ENCODE peak calls at places on chromosomes 3 and 15, in nine cellular contexts. X, I, W, R, T, C, O, N and E are unnamed samples.

GRCh38 chr15:71588746-71589145 is 221.6 kb upstream of the NR2E3 start:
- DNase-seq in X (peak; percentile 82), I (peak; percentile 74), W (no peak), R (no peak), T (no peak), C (peak; percentile 78), O (no peak), N (no peak), E (no peak)

GRCh38 chr3:183180105-183180763 is 17.7 kb upstream of the LAMP3 start:
- DNase-seq in X (no peak), I (peak; percentile 29), W (no peak), R (peak; percentile 27), T (no peak), C (no peak), O (no peak), N (no peak), E (no peak)

GRCh38 chr15:66912001-66912400 is 153.4 kb upstream of the SMAD3 start:
- DNase-seq in X (no peak), I (no peak), W (no peak), R (no peak), T (no peak), C (no peak), O (no peak), N (no peak), E (no peak)

GRCh38 chr3:134328147-134328591 is 46.1 kb downstream of the AMOTL2 start:
- DNase-seq in X (peak; percentile 97), I (peak; percentile 89), W (no peak), R (no peak), T (no peak), C (peak; percentile 98), O (no peak), N (no peak), E (no peak)

GRCh38 chr15:100694381-100695012 is 92.1 kb downstream of the ASB7 start:
- DNase-seq in X (peak; percentile 88), I (peak; percentile 67), W (peak; percentile 82), R (no peak), T (no peak), C (peak; percentile 80), O (no peak), N (no peak), E (no peak)

GRCh38 chr3:120440001-120440703 is 10.6 kb downstream of the FSTL1 start:
- DNase-seq in X (peak; percentile 73), I (no peak), W (no peak), R (no peak), T (no peak), C (no peak), O (no peak), N (no peak), E (no peak)

GRCh38 chr3:146184616-146185015 is 23.6 kb upstream of the PLOD2 start:
- DNase-seq in X (no peak), I (peak; percentile 18), W (no peak), R (no peak), T (no peak), C (no peak), O (peak; percentile 30), N (no peak), E (no peak)

GRCh38 chr15:84871428-84871985 is 13.0 kb upstream of the SLC28A1 start:
- DNase-seq in X (no peak), I (no peak), W (no peak), R (no peak), T (no peak), C (no peak), O (no peak), N (no peak), E (no peak)

GRCh38 chr3:188861847-188862740 is 309.7 kb upstream of the TPRG1 start:
- DNase-seq in X (peak; percentile 72), I (peak; percentile 50), W (no peak), R (no peak), T (no peak), C (peak; percentile 21), O (peak; percentile 9), N (no peak), E (no peak)

GRCh38 chr3:76134166-76134565 is 348.8 kb upstream of the ZNF717 start:
- DNase-seq in X (peak; percentile 8), I (peak; percentile 16), W (no peak), R (no peak), T (no peak), C (peak; percentile 1), O (no peak), N (no peak), E (no peak)

GRCh38 chr15:98881526-98882517 is 125.8 kb downstream of the PGPEP1L start:
- DNase-seq in X (peak; percentile 60), I (peak; percentile 80), W (no peak), R (no peak), T (no peak), C (no peak), O (peak; percentile 55), N (no peak), E (no peak)

GRCh38 chr3:72263223-72264015 is 478.5 kb upstream of the PROK2 start:
- DNase-seq in X (no peak), I (peak; percentile 18), W (no peak), R (no peak), T (no peak), C (no peak), O (no peak), N (no peak), E (no peak)

DNA sequence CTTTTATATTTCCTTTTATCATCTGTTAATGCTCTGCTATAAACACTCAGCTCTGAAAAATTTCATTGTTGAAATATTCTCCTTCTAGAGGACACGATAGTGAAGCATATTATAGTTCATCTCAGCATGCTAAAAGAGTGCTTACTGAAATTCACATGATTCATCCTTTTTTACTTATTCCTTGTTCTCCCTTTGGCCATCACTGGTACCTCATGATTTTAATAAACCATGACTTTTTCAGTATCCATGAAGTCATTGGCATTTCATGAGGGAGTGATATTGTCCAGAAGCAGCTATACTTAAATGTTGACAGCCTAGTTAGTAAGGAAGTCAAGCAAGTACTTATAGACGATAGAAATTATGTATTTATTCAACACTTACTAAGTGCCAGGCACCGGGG is 112.7 kb downstream of the PROS1 start:
- DNase-seq in X (no peak), I (no peak), W (no peak), R (no peak), T (no peak), C (no peak), O (no peak), N (no peak), E (no peak)
- H3K9me3 ChIP-seq in X (no peaks in the 10 kb centered on the region), I (no peaks in the 10 kb centered on the region), W (no peaks in the 10 kb centered on the region), R (no peaks in the 10 kb centered on the region), T (no peaks in the 10 kb centered on the region), C (no peaks in the 10 kb centered on the region), O (no peaks in the 10 kb centered on the region), N (no peaks in the 10 kb centered on the region), E (no peaks in the 10 kb centered on the region)

GRCh38 chr15:34158355-34158754 is 51.5 kb downstream of the KATNBL1 start:
- DNase-seq in X (no peak), I (no peak), W (no peak), R (no peak), T (no peak), C (no peak), O (no peak), N (no peak), E (no peak)

GRCh38 chr15:34160735-34161134 is 49.2 kb downstream of the KATNBL1 start:
- DNase-seq in X (no peak), I (no peak), W (no peak), R (no peak), T (no peak), C (no peak), O (no peak), N (no peak), E (no peak)

GRCh38 chr15:34155859-34156258 is 54.0 kb downstream of the PGBD4 start:
- DNase-seq in X (no peak), I (no peak), W (no peak), R (no peak), T (no peak), C (no peak), O (no peak), N (no peak), E (no peak)

GRCh38 chr15:34161329-34161953 is 48.5 kb downstream of the KATNBL1 start:
- DNase-seq in X (peak; percentile 3), I (no peak), W (no peak), R (no peak), T (no peak), C (no peak), O (no peak), N (no peak), E (no peak)
- H3K9me3 ChIP-seq in X (peaks cover 12% of the 10 kb centered on the region), I (no peaks in the 10 kb centered on the region), W (no peaks in the 10 kb centered on the region), R (no peaks in the 10 kb centered on the region), T (peaks cover 17% of the 10 kb centered on the region), C (peaks cover 19% of the 10 kb centered on the region), O (peaks cover 2% of the 10 kb centered on the region), N (peaks cover 14% of the 10 kb centered on the region), E (no peaks in the 10 kb centered on the region)

GRCh38 chr15:27598251-27599045 is 500.7 kb downstream of the OCA2 start:
- DNase-seq in X (no peak), I (no peak), W (no peak), R (no peak), T (no peak), C (no peak), O (no peak), N (no peak), E (no peak)

DNA sequence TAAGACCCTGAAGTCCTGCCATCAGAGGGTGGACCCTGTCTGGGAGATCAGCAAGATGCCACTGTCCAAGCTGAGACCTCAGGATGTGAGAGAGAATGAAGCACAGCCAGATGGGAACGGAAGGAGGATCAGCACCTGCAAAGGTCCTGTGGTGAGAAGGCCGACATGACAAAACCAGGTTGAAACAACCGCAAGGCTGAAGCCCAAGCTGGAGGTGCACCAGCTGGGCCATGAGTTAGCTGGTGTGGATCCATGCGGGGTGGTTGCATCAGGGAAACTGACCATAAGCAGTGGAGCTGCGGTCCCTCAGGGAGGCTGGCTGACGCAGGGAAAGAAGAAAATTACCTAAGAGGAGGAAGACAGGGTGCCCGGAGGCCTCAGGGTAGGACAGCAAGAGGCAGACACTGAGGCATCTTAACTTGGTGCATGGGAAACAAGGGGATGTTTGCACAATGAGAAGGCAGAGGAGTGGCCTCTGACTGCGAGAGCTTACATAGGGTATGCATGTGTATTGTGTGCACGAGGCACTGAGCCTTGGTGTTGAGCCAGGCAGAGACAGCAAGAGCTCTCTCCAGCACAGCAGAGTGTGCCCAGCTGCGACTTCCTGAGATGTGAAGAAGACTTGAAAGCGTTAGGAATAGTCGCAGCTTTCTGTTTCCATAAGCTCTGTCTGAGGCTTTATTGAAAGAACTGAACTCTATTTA is 497.7 kb downstream of the OCA2 start:
- DNase-seq in X (peak; percentile 22), I (peak; percentile 22), W (no peak), R (no peak), T (no peak), C (no peak), O (no peak), N (no peak), E (no peak)
- H3K9me3 ChIP-seq in X (peaks cover 4% of the 10 kb centered on the region), I (no peaks in the 10 kb centered on the region), W (no peaks in the 10 kb centered on the region), R (peaks cover 2% of the 10 kb centered on the region), T (no peaks in the 10 kb centered on the region), C (peaks cover 5% of the 10 kb centered on the region), O (peaks cover 4% of the 10 kb centered on the region), N (no peaks in the 10 kb centered on the region), E (no peaks in the 10 kb centered on the region)

DNA sequence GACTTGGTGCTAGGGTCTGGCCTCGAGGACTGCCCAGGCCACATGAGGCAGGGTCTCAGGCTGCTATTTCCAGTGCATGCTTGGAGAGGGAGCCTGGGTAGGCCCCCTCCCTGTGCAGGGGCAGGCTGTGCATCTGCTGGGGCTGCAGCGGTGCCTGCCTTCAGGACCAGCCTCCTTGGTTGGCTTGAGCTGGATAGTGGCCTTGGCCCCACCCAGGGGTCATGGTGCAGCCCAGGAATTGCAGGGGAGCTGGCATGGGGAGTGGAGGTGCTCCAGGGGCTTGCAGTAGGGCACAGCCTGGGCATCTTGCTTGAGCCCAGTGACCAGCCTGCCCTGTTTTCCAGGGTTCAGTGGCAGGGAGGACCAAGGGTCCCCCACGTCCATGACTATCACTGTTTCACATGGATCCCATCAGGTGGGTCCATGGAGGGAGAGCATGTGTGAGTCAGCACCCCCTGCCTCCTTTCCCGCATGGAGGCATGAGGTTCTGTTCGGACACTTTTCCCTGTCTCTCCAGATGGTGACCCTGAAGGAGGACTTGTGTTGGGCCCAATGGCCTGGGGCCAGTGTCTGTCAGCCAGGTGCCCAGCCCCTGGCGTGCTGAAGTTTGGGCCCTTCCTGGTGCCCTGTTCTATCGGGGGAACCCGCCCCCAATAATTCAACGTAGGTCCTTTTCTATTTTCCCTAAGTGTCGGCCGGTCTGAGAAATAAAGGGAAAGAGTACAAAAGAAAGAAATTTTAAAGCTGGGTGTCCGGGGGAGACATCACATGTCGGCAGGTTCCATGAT is 218.6 kb downstream of the SNRPN start:
- DNase-seq in X (no peak), I (no peak), W (peak; percentile 35), R (peak; percentile 7), T (peak; percentile 13), C (no peak), O (no peak), N (no peak), E (peak; percentile 4)
- H3K9me3 ChIP-seq in X (peaks cover 27% of the 10 kb centered on the region), I (no peaks in the 10 kb centered on the region), W (no peaks in the 10 kb centered on the region), R (no peaks in the 10 kb centered on the region), T (peaks cover 50% of the 10 kb centered on the region), C (peaks cover 23% of the 10 kb centered on the region), O (peaks cover 10% of the 10 kb centered on the region), N (peaks cover 35% of the 10 kb centered on the region), E (no peaks in the 10 kb centered on the region)